ENCODE peak calls at places on chromosome 17, in five cellular contexts. G is adrenal gland, T is A549, O is tibial artery, Z is AG10803. Q is an unnamed sample.

GRCh38 chr17:7719661-7720060 is 2.1 kb downstream of the DNAH2 start:
- DNase-seq in G (no peak), T (no peak), O (no peak), Z (no peak), Q (no peak)

GRCh38 chr17:34613064-34614019 is 34.0 kb downstream of the TMEM132E start:
- DNase-seq in G (no peak), T (no peak), O (no peak), Z (no peak), Q (no peak)

GRCh38 chr17:8072339-8072726 is 15.2 kb downstream of the ALOX12B start:
- DNase-seq in G (no peak), T (no peak), O (no peak), Z (no peak), Q (no peak)

GRCh38 chr17:58176200-58176599 is 9.4 kb downstream of the OR4D2 start:
- DNase-seq in G (no peak), T (no peak), O (no peak), Z (peak), Q (no peak)

GRCh38 chr17:18992454-18993130 is 12.0 kb downstream of the FAM83G start:
- DNase-seq in G (no peak), T (no peak), O (no peak), Z (no peak), Q (no peak)

GRCh38 chr17:73588291-73589095 is 55.8 kb downstream of the SDK2 start:
- DNase-seq in G (no peak), T (no peak), O (no peak), Z (no peak), Q (no peak)

GRCh38 chr17:71632328-71632727 is 488.5 kb upstream of the SOX9 start:
- DNase-seq in G (no peak), T (peak), O (no peak), Z (peak), Q (no peak)

GRCh38 chr17:58020401-58020800 is 13.4 kb upstream of the SRSF1 start:
- DNase-seq in G (no peak), T (no peak), O (no peak), Z (no peak), Q (no peak)

GRCh38 chr17:35117984-35118383 is 1.7 kb downstream of the RAD51D start:
- DNase-seq in G (no peak), T (peak), O (no peak), Z (peak), Q (no peak)

GRCh38 chr17:63442549-63443035 is 3.5 kb downstream of the CYB561 start:
- DNase-seq in G (peak), T (peak), O (no peak), Z (no peak), Q (no peak)

DNA sequence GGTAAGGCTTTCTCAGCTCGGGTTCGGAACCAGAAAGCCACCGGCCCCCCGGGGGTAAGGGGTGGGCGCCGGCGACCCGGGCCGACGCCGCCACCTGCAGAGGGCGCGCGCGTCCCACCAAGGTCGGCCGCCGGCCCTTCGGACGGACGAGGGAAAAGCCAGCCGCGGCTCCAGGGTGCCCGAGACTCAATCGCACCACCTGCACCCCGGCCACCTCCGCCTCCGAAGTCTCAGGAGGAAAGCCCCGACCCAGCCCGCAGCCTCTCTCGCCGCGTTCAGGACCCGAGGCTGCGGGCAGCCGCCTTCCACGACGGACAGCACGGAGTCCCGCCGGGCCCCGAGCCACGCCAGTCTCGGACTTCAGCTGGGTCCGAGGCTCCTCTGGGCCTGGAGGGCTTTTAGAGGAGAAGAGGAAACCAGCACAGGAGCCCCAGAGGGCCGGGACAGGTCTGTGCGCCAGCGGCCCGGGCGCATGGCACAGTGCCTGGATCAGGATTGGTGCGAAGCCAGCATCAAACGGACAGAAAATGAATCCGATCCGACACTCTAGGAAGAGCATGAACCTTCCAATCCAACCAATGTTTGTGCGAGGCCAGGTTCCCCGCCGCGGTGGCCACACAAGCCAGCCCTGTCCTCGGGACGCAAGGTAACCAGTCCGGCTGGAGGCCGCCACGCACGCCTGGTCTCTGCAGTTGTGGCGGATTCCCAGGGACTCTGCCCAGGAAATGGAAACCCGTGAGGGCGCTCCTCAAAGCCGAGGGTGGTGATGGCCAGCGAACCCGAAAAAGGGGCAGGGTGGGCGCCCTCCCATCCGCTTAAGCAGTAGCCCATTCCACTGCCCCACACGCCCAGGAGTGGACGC is 6.7 kb downstream of the CBX8 start:
- DNase-seq in G (no peak), T (peak), O (no peak), Z (no peak), Q (no peak)
- H3K4me3 ChIP-seq in G (no peak), T (no peak), O (no peak), Z (no peak), Q (peak)

GRCh38 chr17:17375826-17376225 is 72.7 kb downstream of the NT5M start:
- DNase-seq in G (no peak), T (no peak), O (no peak), Z (peak), Q (no peak)

GRCh38 chr17:17377071-17377487 is 73.9 kb downstream of the NT5M start:
- DNase-seq in G (no peak), T (no peak), O (no peak), Z (no peak), Q (no peak)

GRCh38 chr17:17370711-17371110 is 67.5 kb downstream of the NT5M start:
- DNase-seq in G (no peak), T (no peak), O (no peak), Z (no peak), Q (no peak)

GRCh38 chr17:17376362-17376761 is 73.2 kb downstream of the NT5M start:
- DNase-seq in G (no peak), T (no peak), O (no peak), Z (peak), Q (no peak)

GRCh38 chr17:17372856-17373520 is 69.8 kb downstream of the NT5M start:
- DNase-seq in G (no peak), T (no peak), O (no peak), Z (no peak), Q (no peak)
- TF ChIP-seq CTCF in G (no peak), T (no peak), O (no peak), Z (no peak), Q (no peak)

GRCh38 chr17:969767-970387 is 9.7 kb downstream of the NXN start:
- DNase-seq in G (no peak), T (no peak), O (no peak), Z (no peak), Q (no peak)
- H3K4me3 ChIP-seq in G (no peak), T (no peak), O (no peak), Z (peak), Q (no peak)

GRCh38 chr17:40283662-40284061 is 4.0 kb upstream of the CDC6 start:
- DNase-seq in G (no peak), T (peak), O (no peak), Z (peak), Q (no peak)

GRCh38 chr17:40281663-40282062 is 6.0 kb upstream of the CDC6 start:
- DNase-seq in G (no peak), T (no peak), O (no peak), Z (peak), Q (no peak)

GRCh38 chr17:40286473-40286872 is 1.2 kb upstream of the CDC6 start:
- DNase-seq in G (no peak), T (no peak), O (no peak), Z (no peak), Q (no peak)

GRCh38 chr17:40287159-40287493 is 553 bp upstream of the CDC6 start:
- DNase-seq in G (no peak), T (no peak), O (no peak), Z (no peak), Q (no peak)

DNA sequence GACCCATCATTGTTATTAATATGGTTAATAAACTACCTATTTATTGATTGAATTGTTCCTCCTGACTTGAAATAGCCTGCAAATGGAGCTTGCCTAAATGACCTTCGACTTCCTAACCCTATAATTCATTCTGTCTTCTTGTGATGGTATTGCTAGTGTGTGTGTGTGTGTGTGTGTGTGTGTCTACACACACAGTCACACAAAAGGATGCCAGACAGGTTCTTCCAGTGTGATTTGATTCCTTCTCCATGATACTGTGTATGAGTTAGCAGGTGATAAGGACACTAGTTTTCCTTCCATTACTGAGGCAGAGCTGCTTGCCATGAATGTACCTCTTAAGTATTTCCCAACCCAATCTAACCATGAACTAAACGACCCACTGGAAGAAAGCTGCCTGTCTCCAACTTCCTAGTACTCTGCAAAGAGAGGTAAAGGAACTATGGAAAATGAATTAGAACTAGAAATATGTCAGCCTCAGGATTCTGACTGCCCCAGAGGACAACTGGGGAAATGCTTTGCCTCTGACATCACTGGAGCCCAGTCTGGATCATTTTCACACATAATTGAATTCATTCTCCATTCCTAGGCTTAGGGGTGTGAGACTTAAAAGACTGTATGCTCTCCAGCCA is 3.5 kb upstream of the CDC6 start:
- DNase-seq in G (no peak), T (no peak), O (no peak), Z (peak), Q (no peak)
- TF ChIP-seq CTCF in G (peak), T (no peak), O (peak), Z (peak), Q (no peak)

GRCh38 chr17:44655983-44656700 is at the start of gene MEIOC:
- DNase-seq in G (no peak), T (peak), O (no peak), Z (no peak), Q (no peak)
- H3K4me3 ChIP-seq in G (no peak), T (peak), O (no peak), Z (peak), Q (peak)

DNA sequence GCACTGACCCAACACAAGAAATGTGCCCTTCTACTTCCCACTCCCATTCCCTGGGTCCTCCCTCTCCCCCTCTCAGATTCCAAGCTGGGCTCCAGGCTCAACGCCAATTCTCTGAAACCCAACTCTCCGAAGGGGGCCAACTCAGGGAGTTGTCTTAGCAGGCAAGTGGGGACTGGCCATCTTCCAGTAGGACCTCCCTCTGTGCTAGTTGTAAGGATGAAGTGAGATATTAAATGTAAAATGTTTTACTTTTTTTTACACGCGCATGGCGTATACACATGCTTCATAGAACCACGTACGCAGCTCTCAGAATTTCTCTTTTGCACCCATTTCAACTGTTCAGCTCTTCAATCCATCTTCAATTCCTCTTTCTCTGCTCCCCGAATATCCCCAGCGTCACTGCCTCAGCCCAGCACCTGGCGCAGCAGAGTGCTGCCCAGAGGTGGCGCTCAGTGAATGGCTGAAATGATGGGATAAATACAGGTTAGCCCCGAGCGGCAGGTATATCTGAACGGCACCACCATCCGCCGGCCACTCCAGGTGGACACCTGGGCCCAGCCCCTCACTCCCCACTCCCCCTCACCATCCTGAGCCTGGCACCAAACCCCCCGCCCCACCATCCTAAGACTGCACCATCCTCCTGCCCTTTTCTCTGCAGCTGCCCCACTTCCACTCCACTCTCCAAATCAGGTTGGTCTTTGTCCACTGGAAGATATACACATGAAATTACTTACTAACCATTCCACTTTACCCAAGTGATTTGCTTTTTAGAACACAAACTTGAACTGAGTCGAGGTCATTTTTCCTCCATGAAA is 43.9 kb upstream of the TNRC6C start:
- DNase-seq in G (no peak), T (no peak), O (no peak), Z (no peak), Q (no peak)
- TF ChIP-seq CTCF in G (no peak), T (peak), O (no peak), Z (no peak), Q (no peak)

GRCh38 chr17:6599364-6599763 is 41.1 kb downstream of the KIAA0753 start:
- DNase-seq in G (no peak), T (peak), O (no peak), Z (no peak), Q (no peak)
- H3K4me3 ChIP-seq in G (no peak), T (no peak), O (no peak), Z (no peak), Q (no peak)

GRCh38 chr17:807146-808002 is 25.2 kb downstream of the MRM3 start:
- DNase-seq in G (no peak), T (no peak), O (no peak), Z (no peak), Q (no peak)

GRCh38 chr17:808003-808294 is 25.8 kb downstream of the MRM3 start:
- DNase-seq in G (no peak), T (no peak), O (no peak), Z (no peak), Q (no peak)

GRCh38 chr17:814371-814770 is 32.2 kb downstream of the MRM3 start:
- DNase-seq in G (no peak), T (no peak), O (no peak), Z (no peak), Q (no peak)

GRCh38 chr17:812638-813204 is 30.6 kb downstream of the MRM3 start:
- DNase-seq in G (no peak), T (no peak), O (no peak), Z (no peak), Q (no peak)
- TF ChIP-seq CTCF in G (no peak), T (no peak), O (no peak), Z (no peak), Q (no peak)